ENCODE peak calls at places on chromosome 1, in seven cellular contexts. Q is T-cell, A is substantia nigra, W is GF-D8, Z is M059J, N is fibroblast of pulmonary artery, B is NCI-H510A treated with DMSO at 0.1 percent for 48 hours. O is an unnamed sample.

GRCh38 chr1:193609592-193609991 is 423.2 kb upstream of the B3GALT2 start:
- DNase-seq in N (peak), Q (no peak), B (no peak), W (no peak), Z (no peak), A (no peak), O (no peak)

GRCh38 chr1:173496757-173497323 is 19.7 kb downstream of the PRDX6 start:
- DNase-seq in N (no peak), Q (no peak), B (no peak), A (no peak), Z (no peak), W (no peak), O (no peak)

GRCh38 chr1:179545316-179545715 is 30.4 kb downstream of the NPHS2 start:
- DNase-seq in Q (no peak), W (no peak), B (no peak), N (peak), A (no peak), Z (no peak), O (no peak)

GRCh38 chr1:22831729-22832413 is 121.2 kb downstream of the EPHB2 start:
- DNase-seq in W (no peak), B (no peak), A (no peak), Z (peak), Q (no peak), N (peak), O (peak)

GRCh38 chr1:55775007-55775406 is 559.8 kb upstream of the USP24 start:
- DNase-seq in Q (no peak), N (no peak), B (no peak), A (no peak), W (no peak), Z (no peak), O (no peak)

GRCh38 chr1:33181038-33181861 is 593 bp downstream of the TRIM62 start:
- DNase-seq in W (no peak), N (peak), A (peak), B (peak), Q (peak), Z (peak), O (peak)

GRCh38 chr1:52558941-52559340 is 6.0 kb upstream of the TUT4 start:
- DNase-seq in W (no peak), A (no peak), Q (no peak), B (peak), N (no peak), Z (no peak), O (no peak)

GRCh38 chr1:160567858-160568682 is 11.2 kb downstream of the CD84 start:
- DNase-seq in B (no peak), Q (peak), N (no peak), W (peak), A (no peak), Z (no peak), O (peak)

GRCh38 chr1:15245593-15246325 is 1.3 kb upstream of the FHAD1 start:
- DNase-seq in Z (peak), A (no peak), B (no peak), W (peak), Q (no peak), N (peak), O (no peak)

GRCh38 chr1:5369223-5369622 is 623.0 kb downstream of the NPHP4 start:
- DNase-seq in W (no peak), Q (no peak), N (no peak), B (no peak), A (no peak), Z (no peak), O (no peak)

GRCh38 chr1:215992620-215993019 is 425.5 kb downstream of the KCTD3 start:
- DNase-seq in Q (no peak), Z (peak), N (peak), A (no peak), B (no peak), W (no peak), O (no peak)

GRCh38 chr1:111719561-111720239 is 19.5 kb downstream of the INKA2 start:
- DNase-seq in W (no peak), N (peak), B (no peak), Q (no peak), Z (no peak), A (no peak), O (no peak)

GRCh38 chr1:177873238-177873637 is 96.6 kb downstream of the SEC16B start:
- DNase-seq in Z (peak), B (no peak), A (no peak), W (no peak), Q (no peak), N (peak), O (no peak)

GRCh38 chr1:162627662-162628296 is 4.5 kb upstream of the DDR2 start:
- DNase-seq in N (peak), A (no peak), Q (no peak), B (peak), W (no peak), Z (peak), O (peak)

GRCh38 chr1:42214447-42214871 is 49.9 kb upstream of the GUCA2A start:
- DNase-seq in A (no peak), Z (peak), Q (no peak), W (peak), N (peak), B (no peak), O (no peak)

GRCh38 chr1:8463144-8463927 is 145.4 kb downstream of the SLC45A1 start:
- DNase-seq in Q (no peak), A (no peak), Z (peak), W (no peak), B (peak), N (peak), O (no peak)

GRCh38 chr1:30697977-30698376 is 25.4 kb downstream of the MATN1 start:
- DNase-seq in A (no peak), B (no peak), W (no peak), N (peak), Z (peak), Q (no peak), O (no peak)

GRCh38 chr1:9448132-9449105 is 90.8 kb upstream of the SLC25A33 start:
- DNase-seq in B (no peak), Q (no peak), Z (no peak), N (no peak), A (no peak), W (no peak), O (no peak)

GRCh38 chr1:228198977-228199590 is 8.8 kb upstream of the OBSCN start:
- DNase-seq in B (peak), N (peak), W (no peak), Z (no peak), Q (no peak), A (no peak), O (no peak)

O was measured in activated CD8-positive, alpha-beta T cell treated with anti-CD3 and anti-CD28 coated beads for 36 hours.